ENCODE peak calls at places on chromosomes 11 and 22, in eight cellular contexts. U is hepatic stellate cell; G is HuH-7; W is T-helper 9 cell; Z is effector memory CD8-positive, alpha-beta T cell; E is cardiac muscle cell; Q is T1000; R is activated CD4-positive, alpha-beta T cell treated with anti-CD3 and anti-CD28 coated beads, Interleukin-2, amount 50 U/mL, for 24 hours. M is an unnamed sample.

GRCh38 chr22:24322522-24322921 is 51.9 kb downstream of the SPECC1L start:
- DNase-seq in U (no peak), G (no peak), W (no peak), Z (no peak), E (no peak), Q (no peak), R (no peak), M (no peak)

GRCh38 chr11:134472188-134472455 is 60.1 kb upstream of the B3GAT1 start:
- DNase-seq in U (no peak), G (no peak), W (no peak), Z (no peak), E (no peak), Q (no peak), R (no peak), M (no peak)

GRCh38 chr11:15034687-15035267 is 38.6 kb upstream of the CALCB start:
- DNase-seq in U (no peak), G (no peak), W (no peak), Z (no peak), E (no peak), Q (no peak), R (no peak), M (no peak)

GRCh38 chr22:37807410-37808293 is at the start of gene GCAT:
- DNase-seq in U (peak), G (peak), W (peak), Z (peak), E (peak), Q (peak), R (peak), M (peak)

GRCh38 chr11:17544181-17544622 is at the start of gene USH1C:
- DNase-seq in U (no peak), G (peak), W (no peak), Z (no peak), E (peak), Q (no peak), R (peak), M (no peak)

GRCh38 chr22:39478461-39478860 is 21.6 kb downstream of the MGAT3 start:
- DNase-seq in U (no peak), G (peak), W (no peak), Z (no peak), E (peak), Q (no peak), R (no peak), M (no peak)

GRCh38 chr11:85844439-85845051 is 10.6 kb upstream of the CCDC83 start:
- DNase-seq in U (no peak), G (peak), W (no peak), Z (no peak), E (no peak), Q (peak), R (no peak), M (no peak)

GRCh38 chr22:45036154-45036553 is 26.3 kb upstream of the PHF21B start:
- DNase-seq in U (no peak), G (no peak), W (no peak), Z (no peak), E (no peak), Q (no peak), R (no peak), M (no peak)

GRCh38 chr22:24330636-24331035 is 60.0 kb downstream of the SPECC1L start:
- DNase-seq in U (no peak), G (no peak), W (no peak), Z (no peak), E (no peak), Q (no peak), R (no peak), M (no peak)